ENCODE peak calls at places on chromosomes 16 and 17, in four cellular contexts. H is GM04504, Q is neural progenitor cell, C is AG09319. D is an unnamed sample.

GRCh38 chr17:15039366-15039765 is 225.8 kb downstream of the PMP22 start:
- DNase-seq in H (no peak), Q (no peak), C (no peak), D (peak; percentile 0)

GRCh38 chr17:39244016-39244599 is 18.4 kb upstream of the STAC2 start:
- DNase-seq in H (no peak), Q (no peak), C (no peak), D (no peak)

GRCh38 chr16:8493885-8494487 is 96.3 kb downstream of the TMEM114 start:
- DNase-seq in H (no peak), Q (peak; percentile 53), C (no peak), D (no peak)

GRCh38 chr16:53664724-53665345 is 38.8 kb downstream of the RPGRIP1L start:
- DNase-seq in H (peak; percentile 97), Q (no peak), C (peak; percentile 62), D (peak; percentile 95)

GRCh38 chr17:57562231-57562630 is 182.9 kb downstream of the CCDC182 start:
- DNase-seq in H (no peak), Q (no peak), C (no peak), D (no peak)

GRCh38 chr17:50051082-50051576 is 4.8 kb upstream of the ITGA3 start:
- DNase-seq in H (peak; percentile 59), Q (no peak), C (no peak), D (peak; percentile 97)

GRCh38 chr16:57530104-57530522 is 6.3 kb downstream of the CCDC102A start:
- DNase-seq in H (peak; percentile 10), Q (no peak), C (no peak), D (peak; percentile 52)

GRCh38 chr17:38733315-38734234 is 3.4 kb downstream of the CISD3 start:
- DNase-seq in H (no peak), Q (no peak), C (no peak), D (no peak)

GRCh38 chr16:23207485-23207884 is 24.9 kb downstream of the SCNN1G start:
- DNase-seq in H (no peak), Q (peak; percentile 13), C (no peak), D (no peak)

GRCh38 chr17:45155483-45155882 is 6.2 kb upstream of the HEXIM2 start:
- DNase-seq in H (no peak), Q (no peak), C (no peak), D (no peak)

GRCh38 chr17:11296994-11297393 is 56.0 kb downstream of the SHISA6 start:
- DNase-seq in H (no peak), Q (peak; percentile 36), C (no peak), D (no peak)

GRCh38 chr16:67284699-67285646 is 5.6 kb downstream of the PLEKHG4 start:
- DNase-seq in H (no peak), Q (peak; percentile 82), C (no peak), D (peak; percentile 39)

GRCh38 chr17:50210249-50211225 is 9.1 kb upstream of the COL1A1 start:
- DNase-seq in H (peak; percentile 95), Q (peak; percentile 48), C (peak; percentile 91), D (peak; percentile 97)

GRCh38 chr16:23557779-23558330 is 328 bp downstream of the UBFD1 start:
- DNase-seq in H (peak; percentile 7), Q (no peak), C (no peak), D (peak; percentile 23)

GRCh38 chr16:56673916-56674315 is 4.3 kb downstream of the MT1H start:
- DNase-seq in H (no peak), Q (peak; percentile 52), C (no peak), D (peak; percentile 29)

GRCh38 chr17:39776267-39776666 is 38.5 kb downstream of the GRB7 start:
- DNase-seq in H (no peak), Q (no peak), C (no peak), D (no peak)

GRCh38 chr16:88003736-88004135 is 52.5 kb downstream of the BANP start:
- DNase-seq in H (no peak), Q (no peak), C (no peak), D (no peak)

D was measured in RPMI7951.